ENCODE peak calls at places on chromosomes 4 and X, in five cellular contexts. R is NT2/D1, B is H1, O is HepG2, M is GM12878. D is an unnamed sample.

GRCh38 chrX:29466441-29466840 is 748.9 kb upstream of the MAGEB2 start:
- DNase-seq in R (no peak), B (no peak), O (no peak), M (no peak), D (no peak)

GRCh38 chr4:26323807-26324206 is 3.0 kb downstream of the RBPJ start:
- DNase-seq in R (no peak), B (no peak), O (no peak), M (no peak), D (no peak)

GRCh38 chr4:158870282-158871049 is 101.6 kb downstream of the FNIP2 start:
- DNase-seq in R (no peak), B (peak), O (no peak), M (no peak), D (no peak)

GRCh38 chrX:39020051-39020669 is 218.9 kb downstream of the MID1IP1 start:
- DNase-seq in R (no peak), B (no peak), O (no peak), M (no peak), D (no peak)

GRCh38 chr4:174531486-174531885 is 9.2 kb upstream of the HPGD start:
- DNase-seq in R (no peak), B (no peak), O (no peak), M (no peak), D (no peak)

GRCh38 chrX:85859426-85859825 is 187.9 kb downstream of the CHM start:
- DNase-seq in R (no peak), B (no peak), O (no peak), M (no peak), D (no peak)

GRCh38 chr4:99863804-99864203 is 30.4 kb downstream of the LAMTOR3 start:
- DNase-seq in R (no peak), B (no peak), O (no peak), M (no peak), D (no peak)

GRCh38 chrX:17595456-17596035 is 141.7 kb upstream of the SCML1 start:
- DNase-seq in R (no peak), B (no peak), O (no peak), M (no peak), D (no peak)

GRCh38 chrX:12898073-12898472 is 8.3 kb upstream of the TLR8 start:
- DNase-seq in R (no peak), B (no peak), O (no peak), M (no peak), D (no peak)

GRCh38 chrX:130170752-130171445 is 863 bp upstream of the RAB33A start:
- DNase-seq in R (no peak), B (no peak), O (no peak), M (peak), D (no peak)

GRCh38 chr4:152843476-152844107 is 63.8 kb downstream of the ARFIP1 start:
- DNase-seq in R (no peak), B (no peak), O (peak), M (no peak), D (no peak)

GRCh38 chrX:3697701-3698279 is 15.7 kb downstream of the PRKX start:
- DNase-seq in R (no peak), B (no peak), O (no peak), M (no peak), D (no peak)

GRCh38 chr4:94307231-94307840 is 35.3 kb downstream of the HPGDS start:
- DNase-seq in R (no peak), B (no peak), O (no peak), M (no peak), D (no peak)

GRCh38 chr4:85697864-85698263 is 222.9 kb downstream of the ARHGAP24 start:
- DNase-seq in R (no peak), B (no peak), O (no peak), M (no peak), D (no peak)

GRCh38 chr4:85700362-85700761 is 225.4 kb downstream of the ARHGAP24 start:
- DNase-seq in R (no peak), B (no peak), O (no peak), M (no peak), D (no peak)

GRCh38 chr4:85701881-85702321 is 227.0 kb downstream of the ARHGAP24 start:
- DNase-seq in R (no peak), B (no peak), O (no peak), M (peak), D (no peak)

GRCh38 chr4:85707591-85707990 is 232.6 kb downstream of the ARHGAP24 start:
- DNase-seq in R (no peak), B (no peak), O (no peak), M (peak), D (no peak)

GRCh38 chr4:85703098-85703497 is 228.1 kb downstream of the ARHGAP24 start:
- DNase-seq in R (no peak), B (no peak), O (no peak), M (no peak), D (no peak)
- TF ChIP-seq SUZ12 in R (no peak), B (no peak), O (no peak), M (no peak), D (no peak)

DNA sequence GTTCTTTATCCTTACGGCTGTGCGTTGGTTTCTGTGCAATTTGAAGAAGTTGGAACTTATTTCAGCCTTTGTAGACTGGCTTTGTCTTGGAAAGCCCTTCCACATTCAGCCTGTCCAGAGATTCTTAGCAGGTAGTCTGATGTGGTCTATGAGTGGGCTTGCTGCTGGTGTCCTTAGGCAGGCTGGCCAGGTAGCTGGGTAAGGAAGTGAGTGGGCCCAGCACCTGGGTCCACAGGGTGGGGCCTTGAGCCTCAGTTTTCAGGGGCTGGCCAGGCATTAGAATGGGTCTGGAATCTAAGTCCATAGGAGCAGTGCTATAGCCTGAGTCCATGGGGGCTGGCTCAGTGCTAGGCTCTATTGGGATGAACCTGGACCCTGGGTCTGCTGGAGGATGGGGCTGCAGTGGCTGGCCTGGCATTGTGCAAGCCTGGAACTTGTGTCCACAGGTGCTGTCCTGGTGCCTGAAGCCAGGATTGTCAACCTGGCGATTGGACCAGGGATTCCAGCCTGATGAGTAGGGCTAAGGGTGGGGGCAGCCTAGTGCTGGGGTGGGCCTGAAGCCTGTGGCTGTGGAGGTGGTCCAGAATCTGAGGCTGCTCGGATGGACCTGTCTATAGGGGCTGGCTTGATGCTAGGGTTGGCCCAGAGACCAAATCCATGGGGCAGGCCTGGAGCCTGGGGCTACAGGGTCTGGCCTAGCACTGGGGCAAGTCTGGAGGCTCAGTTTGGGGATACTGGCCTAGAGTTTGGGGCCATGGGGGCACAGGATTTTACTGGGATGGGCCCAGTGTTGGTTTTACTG is 152.5 kb downstream of the STAG2 start:
- DNase-seq in R (no peak), B (no peak), O (no peak), M (no peak), D (no peak)
- TF ChIP-seq SUZ12 in R (no peak), B (no peak), O (no peak), M (no peak), D (no peak)

DNA sequence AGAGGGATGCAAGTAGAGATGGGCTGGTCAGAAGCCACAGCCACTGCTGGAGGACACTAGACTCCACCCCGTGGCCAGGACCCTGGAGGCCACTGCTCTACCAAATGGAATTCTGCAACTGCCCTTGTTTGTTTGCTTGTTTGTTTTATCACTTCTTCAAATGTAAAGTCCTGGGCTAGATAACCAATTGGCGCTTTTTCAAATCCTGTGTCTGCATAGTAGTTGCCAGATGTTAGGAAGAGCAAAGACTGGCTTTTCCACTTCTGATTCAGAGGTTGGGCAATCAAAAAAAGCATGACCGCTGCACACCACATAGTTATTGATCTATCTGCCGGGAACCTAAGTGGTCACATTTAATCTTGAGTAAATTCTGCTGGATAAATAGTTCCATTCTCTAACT is 255.2 kb upstream of the SFRP2 start:
- DNase-seq in R (no peak), B (no peak), O (no peak), M (no peak), D (no peak)
- TF ChIP-seq SUZ12 in R (no peak), B (no peak), O (no peak), M (no peak), D (no peak)

GRCh38 chr4:72136429-72136828 is 104.6 kb downstream of the NPFFR2 start:
- DNase-seq in R (peak), B (peak), O (no peak), M (no peak), D (no peak)
- TF ChIP-seq SUZ12 in R (no peak), B (no peak), O (no peak), M (no peak), D (no peak)

GRCh38 chr4:53043096-53043495 is 181.0 kb downstream of the RASL11B start:
- DNase-seq in R (no peak), B (no peak), O (no peak), M (no peak), D (no peak)
- TF ChIP-seq SUZ12 in R (no peak), B (no peak), O (no peak), M (no peak), D (no peak)

DNA sequence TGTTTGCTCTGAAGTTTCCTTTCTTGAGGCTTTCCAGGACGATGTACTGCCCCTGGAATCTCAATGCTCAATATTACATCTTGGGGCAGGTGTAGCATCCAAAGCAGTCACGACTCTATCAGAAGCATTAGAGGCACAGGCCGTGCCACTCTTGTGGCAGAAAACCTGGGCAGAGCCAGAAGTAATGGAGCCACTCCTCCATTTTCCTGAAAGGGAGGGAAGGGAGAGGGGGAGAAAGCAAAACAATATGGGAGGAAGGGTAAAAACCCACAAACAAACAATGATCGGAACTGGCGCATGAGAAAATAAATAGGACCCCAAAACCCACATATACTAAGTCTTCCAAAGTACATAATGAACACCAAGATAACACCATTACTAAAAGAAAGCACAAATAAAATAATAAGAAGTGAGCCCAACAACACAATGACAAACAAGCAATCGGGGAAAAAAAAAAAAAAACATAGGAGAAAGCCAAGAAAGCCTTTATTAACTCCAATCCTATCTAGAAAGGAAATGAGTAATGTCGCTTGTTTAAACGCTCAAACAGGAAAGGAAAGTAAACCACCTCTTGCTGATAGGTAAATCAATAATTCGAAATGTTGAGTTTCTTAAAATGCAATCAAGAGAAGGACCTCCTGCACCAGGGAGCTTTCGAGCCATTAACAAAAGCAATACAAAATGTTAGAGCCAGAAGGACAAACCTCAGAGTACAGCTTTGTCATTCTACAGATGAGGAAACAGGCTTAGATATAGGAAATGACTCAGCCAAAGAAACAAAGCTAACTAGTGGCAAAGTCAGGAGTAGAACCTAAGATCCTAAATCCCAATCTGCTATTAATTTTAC is 117.4 kb downstream of the ATRX start:
- DNase-seq in R (no peak), B (no peak), O (peak), M (no peak), D (no peak)
- TF ChIP-seq SUZ12 in R (no peak), B (no peak), O (no peak), M (no peak), D (no peak)

GRCh38 chr4:16827045-16827444 is 71.4 kb downstream of the LDB2 start:
- DNase-seq in R (no peak), B (no peak), O (no peak), M (no peak), D (no peak)

GRCh38 chr4:16830081-16830480 is 68.4 kb downstream of the LDB2 start:
- DNase-seq in R (no peak), B (no peak), O (no peak), M (no peak), D (no peak)

GRCh38 chr4:16827762-16828724 is 70.4 kb downstream of the LDB2 start:
- DNase-seq in R (no peak), B (no peak), O (no peak), M (no peak), D (no peak)

GRCh38 chr4:16824278-16824806 is 74.1 kb downstream of the LDB2 start:
- DNase-seq in R (no peak), B (no peak), O (peak), M (no peak), D (no peak)

GRCh38 chr4:16826397-16826910 is 72.0 kb downstream of the LDB2 start:
- DNase-seq in R (no peak), B (no peak), O (no peak), M (no peak), D (no peak)
- TF ChIP-seq SUZ12 in R (no peak), B (no peak), O (no peak), M (no peak), D (no peak)

GRCh38 chrX:16552546-16552945 is 97.4 kb upstream of the S100G start:
- DNase-seq in R (no peak), B (no peak), O (no peak), M (no peak), D (no peak)
- TF ChIP-seq SUZ12 in R (no peak), B (no peak), O (no peak), M (no peak), D (no peak)

GRCh38 chr4:85496933-85497332 is 22.0 kb downstream of the ARHGAP24 start:
- DNase-seq in R (no peak), B (no peak), O (no peak), M (no peak), D (no peak)
- TF ChIP-seq SUZ12 in R (no peak), B (no peak), O (no peak), M (no peak), D (no peak)

D was measured in HEK293T.